ENCODE peak calls at places on chromosomes 1 and 21, in nine cellular contexts. One of them, this sample, is unnamed.

GRCh38 chr1:232538224-232538942 is 91.5 kb downstream of the SIPA1L2 start:
- DNase-seq in upper lobe of left lung: no peak
- DNase-seq in HCT116: peak
- DNase-seq in HepG2: peak
- DNase-seq in sigmoid colon: no peak
- DNase-seq in H1: peak
- DNase-seq in GM23338: peak
- DNase-seq in K562: no peak
- DNase-seq in stomach: no peak
- DNase-seq in this sample: no peak

GRCh38 chr1:9061949-9062555 is 7.4 kb downstream of the SLC2A5 start:
- DNase-seq in K562: no peak
- DNase-seq in HepG2: no peak
- DNase-seq in stomach: no peak
- DNase-seq in HCT116: no peak
- DNase-seq in sigmoid colon: no peak
- DNase-seq in H1: no peak
- DNase-seq in GM23338: no peak
- DNase-seq in upper lobe of left lung: no peak
- DNase-seq in this sample: no peak

GRCh38 chr1:115140442-115141144 is 51.3 kb upstream of the TSPAN2 start:
- DNase-seq in sigmoid colon: no peak
- DNase-seq in stomach: no peak
- DNase-seq in GM23338: no peak
- DNase-seq in H1: no peak
- DNase-seq in upper lobe of left lung: no peak
- DNase-seq in HepG2: no peak
- DNase-seq in HCT116: no peak
- DNase-seq in K562: no peak
- DNase-seq in this sample: no peak

GRCh38 chr1:5140962-5141361 is 486.6 kb downstream of the AJAP1 start:
- DNase-seq in stomach: no peak
- DNase-seq in HCT116: no peak
- DNase-seq in K562: no peak
- DNase-seq in sigmoid colon: no peak
- DNase-seq in H1: no peak
- DNase-seq in GM23338: no peak
- DNase-seq in upper lobe of left lung: no peak
- DNase-seq in HepG2: no peak
- DNase-seq in this sample: no peak

GRCh38 chr1:234975122-234975940 is 153.3 kb downstream of the TOMM20 start:
- DNase-seq in sigmoid colon: peak
- DNase-seq in HepG2: peak
- DNase-seq in K562: peak
- DNase-seq in H1: no peak
- DNase-seq in GM23338: no peak
- DNase-seq in upper lobe of left lung: no peak
- DNase-seq in stomach: no peak
- DNase-seq in HCT116: peak
- DNase-seq in this sample: no peak

GRCh38 chr1:16999863-17000262 is 11.9 kb downstream of the ATP13A2 start:
- DNase-seq in sigmoid colon: no peak
- DNase-seq in K562: no peak
- DNase-seq in H1: no peak
- DNase-seq in HCT116: no peak
- DNase-seq in GM23338: no peak
- DNase-seq in HepG2: no peak
- DNase-seq in stomach: no peak
- DNase-seq in upper lobe of left lung: no peak
- DNase-seq in this sample: peak

GRCh38 chr21:45870421-45870820 is 111.1 kb upstream of the COL6A1 start:
- DNase-seq in upper lobe of left lung: no peak
- DNase-seq in stomach: peak
- DNase-seq in HepG2: no peak
- DNase-seq in sigmoid colon: peak
- DNase-seq in HCT116: no peak
- DNase-seq in K562: no peak
- DNase-seq in GM23338: no peak
- DNase-seq in H1: no peak
- DNase-seq in this sample: no peak

GRCh38 chr1:50968884-50969610 is 998 bp upstream of the CDKN2C start:
- DNase-seq in stomach: peak
- DNase-seq in sigmoid colon: peak
- DNase-seq in H1: peak
- DNase-seq in HCT116: no peak
- DNase-seq in HepG2: no peak
- DNase-seq in GM23338: peak
- DNase-seq in K562: peak
- DNase-seq in upper lobe of left lung: peak
- DNase-seq in this sample: peak

DNA sequence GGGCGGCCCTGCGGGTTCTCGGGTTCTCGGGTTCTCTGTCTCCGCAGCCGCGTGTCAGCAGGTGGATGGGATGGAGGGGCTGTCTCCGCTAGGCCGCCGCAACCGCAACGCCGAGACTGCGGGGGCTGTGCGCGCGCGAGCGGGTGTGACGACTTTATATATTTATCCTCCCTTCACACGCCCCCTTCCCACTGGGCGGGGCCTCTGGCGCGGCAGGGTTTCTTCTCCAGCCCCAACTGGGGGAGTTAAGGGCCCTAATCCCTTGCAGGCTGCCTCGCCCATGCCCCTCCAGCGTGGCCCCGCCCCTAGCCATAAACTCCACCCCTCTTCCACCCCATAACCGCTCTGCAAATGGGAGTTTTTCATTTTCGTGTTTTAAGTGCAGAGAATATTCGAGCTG is 3.4 kb downstream of the IGSF21 start:
- DNase-seq in GM23338: peak
- DNase-seq in upper lobe of left lung: no peak
- DNase-seq in stomach: no peak
- DNase-seq in sigmoid colon: no peak
- DNase-seq in HepG2: no peak
- DNase-seq in H1: peak
- DNase-seq in K562: peak
- DNase-seq in HCT116: no peak
- DNase-seq in this sample: no peak
- TF ChIP-seq POLR2AphosphoS5 in GM23338: no peak
- TF ChIP-seq POLR2AphosphoS5 in upper lobe of left lung: no peak
- TF ChIP-seq POLR2AphosphoS5 in stomach: no peak
- TF ChIP-seq POLR2AphosphoS5 in sigmoid colon: no peak
- TF ChIP-seq POLR2AphosphoS5 in HepG2: no peak
- TF ChIP-seq POLR2AphosphoS5 in H1: no peak
- TF ChIP-seq POLR2AphosphoS5 in K562: no peak
- TF ChIP-seq POLR2AphosphoS5 in HCT116: no peak
- TF ChIP-seq POLR2AphosphoS5 in this sample: no peak

DNA sequence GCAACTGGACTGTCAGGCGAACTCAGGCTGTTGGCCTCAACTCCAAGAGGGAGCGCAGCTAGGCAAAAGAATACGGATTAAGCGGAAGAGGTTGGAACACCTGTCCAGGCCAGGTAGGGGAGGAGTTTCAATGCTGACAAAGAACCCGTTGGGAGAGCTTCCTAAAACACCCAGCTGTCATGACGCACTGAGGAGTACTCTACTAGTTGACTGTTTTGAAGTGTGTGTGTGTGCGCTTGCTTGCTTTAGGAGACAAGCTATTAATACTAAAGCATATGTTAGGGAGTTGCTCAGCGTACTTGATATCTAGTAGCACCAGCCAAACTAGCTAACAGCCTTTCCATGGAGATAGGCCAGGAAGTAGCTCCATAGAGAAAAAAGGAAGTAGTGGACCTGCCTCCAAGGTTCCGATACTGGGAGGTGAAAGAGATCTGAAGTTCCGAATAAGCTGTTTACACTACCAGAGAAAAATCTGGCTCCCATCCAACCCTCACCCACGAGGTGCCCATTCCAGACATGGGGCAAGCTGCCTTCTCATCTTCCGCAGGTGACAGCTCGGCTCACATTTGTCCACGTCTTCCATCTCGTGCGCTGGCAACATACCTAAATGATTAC is 974 bp upstream of the FNBP1L start:
- DNase-seq in HepG2: peak
- DNase-seq in sigmoid colon: peak
- DNase-seq in stomach: peak
- DNase-seq in H1: no peak
- DNase-seq in K562: peak
- DNase-seq in HCT116: no peak
- DNase-seq in GM23338: peak
- DNase-seq in upper lobe of left lung: peak
- DNase-seq in this sample: no peak
- TF ChIP-seq POLR2AphosphoS5 in HepG2: no peak
- TF ChIP-seq POLR2AphosphoS5 in sigmoid colon: no peak
- TF ChIP-seq POLR2AphosphoS5 in stomach: peak
- TF ChIP-seq POLR2AphosphoS5 in H1: no peak
- TF ChIP-seq POLR2AphosphoS5 in K562: peak
- TF ChIP-seq POLR2AphosphoS5 in HCT116: no peak
- TF ChIP-seq POLR2AphosphoS5 in GM23338: no peak
- TF ChIP-seq POLR2AphosphoS5 in upper lobe of left lung: peak
- TF ChIP-seq POLR2AphosphoS5 in this sample: no peak

GRCh38 chr1:214551436-214552173 is at the start of gene PTPN14:
- DNase-seq in HepG2: peak
- DNase-seq in sigmoid colon: peak
- DNase-seq in HCT116: peak
- DNase-seq in GM23338: peak
- DNase-seq in stomach: peak
- DNase-seq in H1: peak
- DNase-seq in K562: no peak
- DNase-seq in upper lobe of left lung: peak
- DNase-seq in this sample: peak

GRCh38 chr1:214550339-214551051 is 907 bp downstream of the PTPN14 start:
- DNase-seq in sigmoid colon: no peak
- DNase-seq in HCT116: no peak
- DNase-seq in H1: peak
- DNase-seq in stomach: no peak
- DNase-seq in GM23338: peak
- DNase-seq in HepG2: no peak
- DNase-seq in upper lobe of left lung: no peak
- DNase-seq in K562: no peak
- DNase-seq in this sample: no peak

GRCh38 chr1:214553142-214553710 is 1.8 kb upstream of the PTPN14 start:
- DNase-seq in stomach: no peak
- DNase-seq in K562: no peak
- DNase-seq in HCT116: no peak
- DNase-seq in upper lobe of left lung: no peak
- DNase-seq in HepG2: no peak
- DNase-seq in H1: no peak
- DNase-seq in sigmoid colon: no peak
- DNase-seq in GM23338: no peak
- DNase-seq in this sample: no peak

GRCh38 chr1:214551052-214551435 is 358 bp downstream of the PTPN14 start:
- DNase-seq in GM23338: peak
- DNase-seq in HCT116: no peak
- DNase-seq in K562: no peak
- DNase-seq in H1: peak
- DNase-seq in upper lobe of left lung: peak
- DNase-seq in stomach: peak
- DNase-seq in sigmoid colon: peak
- DNase-seq in HepG2: no peak
- DNase-seq in this sample: no peak

GRCh38 chr1:214552174-214552608 is 789 bp upstream of the PTPN14 start:
- DNase-seq in upper lobe of left lung: peak
- DNase-seq in HepG2: peak
- DNase-seq in sigmoid colon: peak
- DNase-seq in GM23338: peak
- DNase-seq in H1: peak
- DNase-seq in K562: no peak
- DNase-seq in stomach: peak
- DNase-seq in HCT116: peak
- DNase-seq in this sample: peak
- TF ChIP-seq POLR2AphosphoS5 in upper lobe of left lung: peak
- TF ChIP-seq POLR2AphosphoS5 in HepG2: no peak
- TF ChIP-seq POLR2AphosphoS5 in sigmoid colon: no peak
- TF ChIP-seq POLR2AphosphoS5 in GM23338: no peak
- TF ChIP-seq POLR2AphosphoS5 in H1: peak
- TF ChIP-seq POLR2AphosphoS5 in K562: no peak
- TF ChIP-seq POLR2AphosphoS5 in stomach: peak
- TF ChIP-seq POLR2AphosphoS5 in HCT116: peak
- TF ChIP-seq POLR2AphosphoS5 in this sample: no peak

DNA sequence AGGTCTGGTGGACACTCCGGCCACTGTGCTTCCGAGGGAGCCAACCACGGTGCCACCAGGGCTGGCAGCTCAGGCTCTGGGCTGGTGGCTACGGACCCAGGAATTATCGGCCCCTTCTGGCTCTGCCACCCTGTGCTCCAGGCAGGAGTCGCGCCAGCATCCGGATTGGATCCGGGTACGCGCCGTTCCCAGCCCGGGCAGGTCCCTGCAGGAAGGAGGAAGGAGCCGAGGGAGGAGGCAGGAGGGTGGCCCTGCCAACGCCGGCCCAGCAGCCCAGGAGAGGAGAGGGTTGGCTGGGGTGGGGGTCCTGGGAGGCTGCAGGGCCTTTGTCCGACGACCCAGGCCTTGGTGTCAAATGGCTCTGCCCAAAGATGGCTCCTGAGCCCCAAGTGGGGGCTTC is 160.5 kb downstream of the CASZ1 start:
- DNase-seq in HepG2: no peak
- DNase-seq in sigmoid colon: peak
- DNase-seq in HCT116: no peak
- DNase-seq in H1: no peak
- DNase-seq in stomach: peak
- DNase-seq in K562: no peak
- DNase-seq in upper lobe of left lung: peak
- DNase-seq in GM23338: no peak
- DNase-seq in this sample: no peak
- TF ChIP-seq POLR2AphosphoS5 in HepG2: no peak
- TF ChIP-seq POLR2AphosphoS5 in sigmoid colon: no peak
- TF ChIP-seq POLR2AphosphoS5 in HCT116: no peak
- TF ChIP-seq POLR2AphosphoS5 in H1: no peak
- TF ChIP-seq POLR2AphosphoS5 in stomach: peak
- TF ChIP-seq POLR2AphosphoS5 in K562: no peak
- TF ChIP-seq POLR2AphosphoS5 in upper lobe of left lung: peak
- TF ChIP-seq POLR2AphosphoS5 in GM23338: no peak
- TF ChIP-seq POLR2AphosphoS5 in this sample: no peak

DNA sequence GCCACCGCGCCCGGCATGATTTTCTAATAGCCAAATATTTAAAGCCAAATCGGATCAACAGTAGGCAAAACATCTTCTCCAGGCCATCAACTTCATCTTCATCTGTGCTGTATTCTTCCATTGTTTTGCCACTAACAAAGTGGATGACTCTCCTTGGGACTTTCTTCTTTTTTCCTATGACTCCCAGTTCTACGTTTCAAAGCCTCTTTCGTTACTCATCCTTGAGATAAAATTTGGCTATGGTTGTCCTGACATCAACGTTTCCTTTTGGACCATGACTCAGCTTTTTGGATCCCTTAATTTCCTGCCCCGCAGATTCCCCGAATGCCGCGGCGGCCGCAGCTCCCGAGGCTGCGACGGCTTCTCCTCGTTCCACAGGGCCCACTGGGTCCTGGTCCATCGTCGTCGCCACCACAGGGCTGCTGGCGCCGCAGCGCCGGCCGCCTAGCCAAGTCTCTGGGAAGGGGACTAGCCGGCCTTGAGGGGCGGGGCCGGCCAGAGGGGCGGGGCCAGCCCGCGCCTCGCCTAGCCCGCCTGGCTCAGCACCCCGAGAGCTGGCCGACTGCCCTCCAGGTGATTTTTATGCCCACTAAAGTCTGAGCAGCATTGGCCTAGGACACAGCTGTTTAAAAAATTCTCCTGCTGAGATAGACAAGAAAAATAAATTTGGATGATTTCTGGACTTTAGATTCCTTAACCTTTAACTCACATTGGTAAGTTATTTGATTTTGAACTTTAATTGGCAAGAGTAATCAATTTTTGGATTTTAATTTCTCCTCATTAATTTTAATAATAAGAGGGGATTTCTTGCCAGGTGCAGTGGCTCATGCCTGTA is 93.9 kb downstream of the ADCY10 start:
- DNase-seq in K562: peak
- DNase-seq in sigmoid colon: peak
- DNase-seq in H1: peak
- DNase-seq in upper lobe of left lung: peak
- DNase-seq in GM23338: peak
- DNase-seq in HepG2: no peak
- DNase-seq in HCT116: peak
- DNase-seq in stomach: peak
- DNase-seq in this sample: peak
- TF ChIP-seq POLR2AphosphoS5 in K562: peak
- TF ChIP-seq POLR2AphosphoS5 in sigmoid colon: peak
- TF ChIP-seq POLR2AphosphoS5 in H1: no peak
- TF ChIP-seq POLR2AphosphoS5 in upper lobe of left lung: peak
- TF ChIP-seq POLR2AphosphoS5 in GM23338: peak
- TF ChIP-seq POLR2AphosphoS5 in HepG2: no peak
- TF ChIP-seq POLR2AphosphoS5 in HCT116: no peak
- TF ChIP-seq POLR2AphosphoS5 in stomach: peak
- TF ChIP-seq POLR2AphosphoS5 in this sample: no peak

This sample was measured in GM12891.